ENCODE peak calls at places on chromosome 17, in five cellular contexts. S is nucleus accumbens; I is stimulated activated CD8-positive, alpha-beta memory T cell treated with anti-CD3 and anti-CD28 coated beads, Interleukin-7, amount 100 ng/mL, for 24 hours; P is stimulated activated CD4-positive, alpha-beta T cell treated with anti-CD3 and anti-CD28 coated beads, TNF-alpha, amount 100 ng/mL, for 48 hours; R is CD4-positive, alpha-beta T cell. V is an unnamed sample.

GRCh38 chr17:81189670-81190530 is 23.9 kb upstream of the AATK start:
- DNase-seq in S (no peak), I (no peak), P (no peak), R (no peak), V (no peak)

GRCh38 chr17:48037036-48037881 is at the start of gene COPZ2:
- DNase-seq in S (no peak), I (no peak), P (no peak), R (peak; percentile 57), V (peak; percentile 39)

GRCh38 chr17:16286947-16287562 is 66.2 kb downstream of the CENPV start:
- DNase-seq in S (no peak), I (no peak), P (no peak), R (no peak), V (no peak)

GRCh38 chr17:64635647-64636305 is 26.3 kb downstream of the SMURF2 start:
- DNase-seq in S (no peak), I (no peak), P (no peak), R (no peak), V (no peak)

GRCh38 chr17:77365584-77366186 is 224.9 kb downstream of the SEC14L1 start:
- DNase-seq in S (no peak), I (no peak), P (no peak), R (no peak), V (no peak)

GRCh38 chr17:70080541-70081347 is 5.7 kb downstream of the KCNJ16 start:
- DNase-seq in S (no peak), I (no peak), P (no peak), R (no peak), V (no peak)

GRCh38 chr17:15456486-15456885 is 10.9 kb downstream of the CDRT4 start:
- DNase-seq in S (no peak), I (no peak), P (no peak), R (no peak), V (no peak)

GRCh38 chr17:57422574-57423164 is 166.3 kb downstream of the MSI2 start:
- DNase-seq in S (peak; percentile 31), I (no peak), P (no peak), R (no peak), V (no peak)

GRCh38 chr17:17684901-17685774 is 3.9 kb downstream of the RAI1 start:
- DNase-seq in S (no peak), I (no peak), P (no peak), R (no peak), V (no peak)

GRCh38 chr17:38747385-38748328 is 479 bp downstream of the PCGF2 start:
- DNase-seq in S (no peak), I (no peak), P (no peak), R (no peak), V (no peak)

GRCh38 chr17:4144411-4144747 is 1.4 kb downstream of the CYB5D2 start:
- DNase-seq in S (no peak), I (no peak), P (no peak), R (no peak), V (no peak)

GRCh38 chr17:43314582-43314981 is 80.8 kb upstream of the RNU2-1 start:
- DNase-seq in S (no peak), I (no peak), P (no peak), R (no peak), V (no peak)

GRCh38 chr17:44000141-44000860 is 4.1 kb upstream of the NAGS start:
- DNase-seq in S (no peak), I (no peak), P (no peak), R (no peak), V (no peak)

GRCh38 chr17:39391448-39391847 is 10.0 kb downstream of the FBXL20 start:
- DNase-seq in S (no peak), I (no peak), P (no peak), R (no peak), V (no peak)

GRCh38 chr17:47159315-47159714 is 29.8 kb downstream of the CDC27 start:
- DNase-seq in S (no peak), I (no peak), P (no peak), R (no peak), V (no peak)

GRCh38 chr17:47298712-47299111 is 25.0 kb upstream of the EFCAB13 start:
- DNase-seq in S (no peak), I (no peak), P (no peak), R (no peak), V (no peak)

V was measured in activated T-helper 9 cell treated with anti-CD3 and anti-CD28 coated beads, Interleukin-2, amount 50 U/mL, for 16 hours.